ENCODE peak calls at places on chromosomes 12 and 14, in five cellular contexts. B is choroid plexus epithelial cell; Y is CD4-positive, alpha-beta T cell; L is GM10248; E is H9. G is an unnamed sample.

GRCh38 chr12:107014050-107014449 is 27.1 kb upstream of the MTERF2 start:
- DNase-seq in B (no peak), Y (no peak), L (no peak), E (peak), G (no peak)

GRCh38 chr14:99971929-99972747 is 93.1 kb upstream of the EVL start:
- DNase-seq in B (no peak), Y (peak), L (no peak), E (no peak), G (no peak)

GRCh38 chr12:2061402-2061801 is 8.6 kb downstream of the CACNA1C start:
- DNase-seq in B (no peak), Y (no peak), L (no peak), E (no peak), G (no peak)

GRCh38 chr14:61076531-61076930 is 95.5 kb downstream of the SLC38A6 start:
- DNase-seq in B (peak), Y (no peak), L (no peak), E (no peak), G (no peak)

GRCh38 chr12:92139634-92140555 is 5.8 kb downstream of the BTG1 start:
- DNase-seq in B (no peak), Y (no peak), L (no peak), E (no peak), G (no peak)

GRCh38 chr14:100815478-100816285 is 10.2 kb upstream of the MEG3 start:
- DNase-seq in B (peak), Y (no peak), L (no peak), E (no peak), G (no peak)

GRCh38 chr14:53908416-53908815 is 48.2 kb downstream of the BMP4 start:
- DNase-seq in B (no peak), Y (no peak), L (no peak), E (no peak), G (no peak)

GRCh38 chr14:105450864-105451720 is 23.5 kb upstream of the CRIP2 start:
- DNase-seq in B (no peak), Y (no peak), L (no peak), E (no peak), G (no peak)

GRCh38 chr12:8560986-8561385 is 20.3 kb upstream of the CLEC4E start:
- DNase-seq in B (no peak), Y (no peak), L (no peak), E (no peak), G (no peak)

GRCh38 chr12:94427520-94428381 is 31.9 kb downstream of the CEP83 start:
- DNase-seq in B (peak), Y (no peak), L (no peak), E (no peak), G (no peak)

GRCh38 chr12:123387508-123388217 is 3.7 kb downstream of the KMT5A start:
- DNase-seq in B (peak), Y (no peak), L (no peak), E (no peak), G (peak)

GRCh38 chr14:103250888-103251287 is 83.1 kb upstream of the EIF5 start:
- DNase-seq in B (no peak), Y (no peak), L (no peak), E (no peak), G (no peak)

GRCh38 chr14:103543721-103544626 is 15.0 kb downstream of the TRMT61A start:
- DNase-seq in B (no peak), Y (no peak), L (no peak), E (no peak), G (no peak)

GRCh38 chr12:63862187-63863107 is 17.9 kb downstream of the SRGAP1 start:
- DNase-seq in B (no peak), Y (no peak), L (no peak), E (no peak), G (peak)

GRCh38 chr12:78146365-78146772 is 315.7 kb downstream of the NAV3 start:
- DNase-seq in B (peak), Y (no peak), L (peak), E (no peak), G (no peak)

DNA sequence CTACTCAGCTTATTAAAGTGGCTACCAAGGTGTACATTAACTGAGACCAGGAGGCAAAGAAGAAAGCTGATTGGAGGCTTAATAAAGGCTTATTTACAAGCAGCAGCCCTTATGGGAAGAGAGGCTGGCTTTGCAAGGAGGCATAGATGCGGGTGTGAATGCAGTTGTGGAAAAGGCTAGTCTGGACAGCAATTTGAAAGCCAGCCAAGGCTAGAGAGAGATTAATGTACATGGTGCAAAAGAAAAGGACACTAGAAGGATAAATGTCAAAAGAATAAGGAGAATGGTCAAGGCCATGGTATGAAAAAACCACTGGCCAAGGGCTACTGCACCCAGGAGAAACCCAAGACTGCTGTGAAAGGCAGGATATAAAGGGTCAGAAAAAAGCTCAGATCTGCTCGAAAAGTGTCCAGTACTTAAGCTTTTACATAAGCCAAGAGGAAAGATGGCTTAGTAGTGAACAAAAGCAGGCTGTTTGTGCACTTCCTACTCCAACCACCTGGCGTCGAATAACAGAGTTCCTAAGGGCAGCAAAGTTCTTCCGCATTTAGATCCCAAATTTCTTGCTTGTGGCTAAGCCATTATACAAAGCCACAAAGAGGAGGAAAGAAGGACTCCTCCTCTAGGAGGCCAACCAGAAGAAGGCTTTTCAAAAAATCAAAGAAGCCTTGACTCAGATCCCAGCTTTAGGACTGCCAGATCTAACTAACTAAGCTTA is 24.0 kb downstream of the KLRK1 start:
- DNase-seq in B (peak), Y (no peak), L (no peak), E (no peak), G (no peak)
- TF ChIP-seq CTCF in B (peak), Y (no peak), L (no peak), E (peak), G (no peak)

GRCh38 chr14:31941487-31941886 is 135.6 kb upstream of the ARHGAP5 start:
- DNase-seq in B (no peak), Y (no peak), L (no peak), E (no peak), G (no peak)
- TF ChIP-seq CTCF in B (no peak), Y (no peak), L (no peak), E (no peak), G (no peak)

DNA sequence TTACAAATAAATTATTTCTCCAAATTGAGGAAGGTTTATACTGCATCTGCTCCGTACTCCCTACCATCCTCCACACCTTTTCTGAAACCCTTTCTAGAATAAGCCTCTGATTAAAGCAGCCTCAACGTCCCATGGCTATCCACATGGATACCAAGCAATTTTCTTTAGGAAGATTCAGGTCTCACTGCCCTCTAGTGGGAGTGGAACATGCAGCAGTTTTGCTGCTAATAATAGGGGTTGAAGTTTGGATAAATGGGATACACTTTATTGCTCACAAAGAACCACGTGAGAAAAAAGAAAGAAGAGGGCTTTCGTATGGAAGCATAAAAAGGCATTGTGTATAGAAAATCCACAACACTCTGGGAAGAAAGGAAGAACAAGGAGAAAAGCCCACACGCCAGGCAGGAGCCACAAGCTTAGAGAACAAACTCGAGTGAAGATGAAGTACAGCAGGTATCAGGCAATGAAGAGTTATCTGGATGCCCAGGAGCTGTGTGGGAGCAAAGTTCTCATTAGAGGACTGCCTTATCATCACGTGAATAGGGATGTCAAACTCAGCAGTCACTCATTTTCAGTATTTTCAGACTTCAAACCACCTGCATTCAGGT is 45.8 kb downstream of the CCER1 start:
- DNase-seq in B (peak), Y (no peak), L (no peak), E (peak), G (peak)
- TF ChIP-seq CTCF in B (peak), Y (no peak), L (peak), E (peak), G (peak)

DNA sequence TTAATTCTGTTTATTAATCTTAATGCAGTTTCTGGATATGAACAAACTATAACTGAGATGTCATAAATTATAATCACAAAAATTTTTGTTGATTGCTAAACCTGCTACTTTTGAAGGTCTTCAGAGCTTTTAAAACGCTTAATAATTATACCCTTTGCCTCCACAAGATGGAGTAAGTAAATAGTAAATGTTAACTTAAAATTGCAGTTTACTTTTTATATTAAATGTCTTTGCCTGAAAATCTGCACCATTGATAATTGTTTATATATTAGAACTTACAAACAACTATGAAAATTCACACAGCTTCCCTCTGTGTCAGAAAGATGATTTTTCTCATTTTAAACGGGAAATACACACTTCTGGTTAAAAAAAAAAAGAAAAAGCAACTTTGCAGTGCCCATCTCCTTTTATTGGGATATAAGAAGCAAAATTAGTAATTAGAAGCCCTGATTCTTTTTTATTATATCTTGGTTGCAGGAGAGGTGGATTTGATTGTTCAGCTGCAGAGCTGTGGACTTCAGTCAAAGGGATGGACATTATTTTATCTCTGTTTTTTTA is 35.6 kb downstream of the SCFD1 start:
- DNase-seq in B (peak), Y (no peak), L (no peak), E (no peak), G (no peak)
- TF ChIP-seq CTCF in B (peak), Y (peak), L (no peak), E (peak), G (no peak)

GRCh38 chr12:68435816-68436215 is 103.7 kb upstream of the MDM1 start:
- DNase-seq in B (peak), Y (no peak), L (no peak), E (no peak), G (no peak)
- TF ChIP-seq CTCF in B (no peak), Y (no peak), L (no peak), E (no peak), G (no peak)

GRCh38 chr14:64958743-64959142 is 13.4 kb downstream of the RAB15 start:
- DNase-seq in B (no peak), Y (no peak), L (no peak), E (no peak), G (no peak)

GRCh38 chr14:64963611-64964010 is 8.5 kb downstream of the RAB15 start:
- DNase-seq in B (no peak), Y (no peak), L (no peak), E (no peak), G (no peak)

GRCh38 chr14:64956697-64957412 is 14.3 kb upstream of the GPX2 start:
- DNase-seq in B (no peak), Y (no peak), L (no peak), E (no peak), G (no peak)

GRCh38 chr14:64958201-64958600 is 13.9 kb downstream of the RAB15 start:
- DNase-seq in B (no peak), Y (no peak), L (no peak), E (no peak), G (no peak)

GRCh38 chr14:64960762-64961276 is 11.3 kb downstream of the RAB15 start:
- DNase-seq in B (no peak), Y (no peak), L (no peak), E (peak), G (no peak)
- TF ChIP-seq CTCF in B (peak), Y (no peak), L (no peak), E (peak), G (no peak)

DNA sequence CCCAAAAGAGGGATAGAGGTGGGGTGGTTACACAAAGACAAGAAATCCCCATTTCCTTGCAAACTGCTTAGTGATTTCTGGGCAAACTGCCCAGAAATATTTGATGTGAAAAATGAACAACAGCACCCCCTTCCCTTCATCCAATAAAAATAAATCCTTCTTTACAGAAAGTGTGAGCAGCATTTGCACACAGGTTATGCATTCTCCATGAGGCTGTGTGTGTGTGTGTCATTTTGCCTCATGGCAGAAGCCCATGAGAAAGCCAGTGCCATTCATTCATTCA is 17.2 kb upstream of the NRXN3 start:
- DNase-seq in B (peak), Y (no peak), L (no peak), E (no peak), G (no peak)
- TF ChIP-seq CTCF in B (no peak), Y (no peak), L (no peak), E (no peak), G (no peak)

GRCh38 chr12:96045566-96045965 is 10.2 kb upstream of the LTA4H start:
- DNase-seq in B (no peak), Y (no peak), L (no peak), E (no peak), G (no peak)

GRCh38 chr12:96036765-96037455 is 1.5 kb upstream of the LTA4H start:
- DNase-seq in B (no peak), Y (no peak), L (no peak), E (no peak), G (no peak)

GRCh38 chr12:96044017-96044985 is 8.9 kb upstream of the LTA4H start:
- DNase-seq in B (peak), Y (no peak), L (no peak), E (no peak), G (no peak)

GRCh38 chr12:96040305-96041133 is 5.1 kb upstream of the LTA4H start:
- DNase-seq in B (no peak), Y (no peak), L (no peak), E (no peak), G (no peak)

GRCh38 chr12:96041181-96041580 is 5.8 kb upstream of the LTA4H start:
- DNase-seq in B (no peak), Y (no peak), L (no peak), E (no peak), G (no peak)
- TF ChIP-seq CTCF in B (no peak), Y (no peak), L (no peak), E (peak), G (no peak)

DNA sequence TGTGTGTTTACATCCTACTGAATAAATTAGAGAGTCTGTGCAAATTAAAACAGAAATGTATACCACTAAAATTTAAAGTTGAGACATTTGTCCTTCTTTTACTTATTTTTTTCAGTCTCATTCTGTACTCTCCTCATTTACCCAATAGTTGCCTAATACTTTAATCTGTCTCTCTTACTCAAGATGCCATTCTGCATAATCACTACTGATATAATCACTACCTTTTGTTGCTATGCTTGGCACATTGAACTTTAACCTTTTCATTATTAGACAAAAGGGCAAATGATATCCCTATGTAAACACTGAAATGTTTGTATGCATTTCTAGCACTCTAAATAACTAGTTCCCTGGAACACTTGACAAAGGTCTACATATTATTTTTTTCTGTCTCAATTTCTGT is 1108.3 kb upstream of the FLRT2 start:
- DNase-seq in B (no peak), Y (no peak), L (no peak), E (no peak), G (no peak)
- TF ChIP-seq CTCF in B (no peak), Y (no peak), L (no peak), E (no peak), G (no peak)

G was measured in nephron progenitor cell.